ENCODE peak calls at places on chromosomes 13 and 19, in seven cellular contexts. One of them, this sample, is unnamed. For H3K4me1, H3K36me3 and H3K27me3, the result is how much of the 10 kb centered on the place peaks cover.

GRCh38 chr19:17232258-17232657 is 6.2 kb downstream of the OCEL1 start:
- DNase-seq in NT2/D1: no peak
- DNase-seq in mesendoderm: no peak
- DNase-seq in CD8-positive, alpha-beta memory T cell: no peak
- DNase-seq in GM23248: no peak
- DNase-seq in psoas muscle: no peak
- DNase-seq in uterus: no peak
- DNase-seq in this sample: no peak

GRCh38 chr19:1064661-1065605 is 2.0 kb upstream of the ARHGAP45 start:
- DNase-seq in GM23248: peak
- DNase-seq in mesendoderm: peak
- DNase-seq in psoas muscle: peak
- DNase-seq in NT2/D1: no peak
- DNase-seq in uterus: no peak
- DNase-seq in CD8-positive, alpha-beta memory T cell: peak
- DNase-seq in this sample: peak

GRCh38 chr19:48988286-48988685 is 4.8 kb downstream of the GYS1 start:
- DNase-seq in uterus: no peak
- DNase-seq in mesendoderm: no peak
- DNase-seq in psoas muscle: no peak
- DNase-seq in CD8-positive, alpha-beta memory T cell: no peak
- DNase-seq in NT2/D1: no peak
- DNase-seq in GM23248: no peak
- DNase-seq in this sample: no peak

GRCh38 chr19:8034178-8034525 is 18.4 kb upstream of the CCL25 start:
- DNase-seq in psoas muscle: no peak
- DNase-seq in GM23248: no peak
- DNase-seq in CD8-positive, alpha-beta memory T cell: no peak
- DNase-seq in NT2/D1: no peak
- DNase-seq in uterus: no peak
- DNase-seq in mesendoderm: no peak
- DNase-seq in this sample: no peak

GRCh38 chr19:30393046-30393445 is 20.9 kb downstream of the ZNF536 start:
- DNase-seq in psoas muscle: no peak
- DNase-seq in NT2/D1: no peak
- DNase-seq in GM23248: peak
- DNase-seq in mesendoderm: no peak
- DNase-seq in uterus: no peak
- DNase-seq in CD8-positive, alpha-beta memory T cell: no peak
- DNase-seq in this sample: no peak

GRCh38 chr19:46728208-46728607 is 11.3 kb upstream of the PRKD2 start:
- DNase-seq in GM23248: no peak
- DNase-seq in uterus: no peak
- DNase-seq in mesendoderm: no peak
- DNase-seq in NT2/D1: no peak
- DNase-seq in CD8-positive, alpha-beta memory T cell: no peak
- DNase-seq in psoas muscle: no peak
- DNase-seq in this sample: no peak

GRCh38 chr19:16025108-16026101 is 50.9 kb upstream of the TPM4 start:
- DNase-seq in psoas muscle: no peak
- DNase-seq in CD8-positive, alpha-beta memory T cell: no peak
- DNase-seq in NT2/D1: peak
- DNase-seq in uterus: no peak
- DNase-seq in mesendoderm: peak
- DNase-seq in GM23248: peak
- DNase-seq in this sample: peak

GRCh38 chr13:38264363-38265134 is 85.1 kb upstream of the UFM1 start:
- DNase-seq in NT2/D1: no peak
- DNase-seq in CD8-positive, alpha-beta memory T cell: no peak
- DNase-seq in mesendoderm: no peak
- DNase-seq in psoas muscle: no peak
- DNase-seq in GM23248: no peak
- DNase-seq in uterus: no peak
- DNase-seq in this sample: no peak

GRCh38 chr19:30122431-30122830 is 180.4 kb downstream of the URI1 start:
- DNase-seq in CD8-positive, alpha-beta memory T cell: no peak
- DNase-seq in mesendoderm: no peak
- DNase-seq in NT2/D1: no peak
- DNase-seq in psoas muscle: no peak
- DNase-seq in GM23248: no peak
- DNase-seq in uterus: no peak
- DNase-seq in this sample: no peak

GRCh38 chr13:45564108-45564507 is 51.4 kb downstream of the ERICH6B start:
- DNase-seq in uterus: no peak
- DNase-seq in psoas muscle: no peak
- DNase-seq in NT2/D1: no peak
- DNase-seq in mesendoderm: peak
- DNase-seq in CD8-positive, alpha-beta memory T cell: no peak
- DNase-seq in GM23248: peak
- DNase-seq in this sample: no peak

GRCh38 chr13:85266331-85266730 is 532.9 kb downstream of the SLITRK6 start:
- DNase-seq in NT2/D1: no peak
- DNase-seq in psoas muscle: no peak
- DNase-seq in mesendoderm: peak
- DNase-seq in uterus: no peak
- DNase-seq in CD8-positive, alpha-beta memory T cell: no peak
- DNase-seq in GM23248: no peak
- DNase-seq in this sample: no peak

GRCh38 chr19:14871619-14872230 is 14.2 kb downstream of the OR7A17 start:
- DNase-seq in mesendoderm: peak
- DNase-seq in uterus: no peak
- DNase-seq in CD8-positive, alpha-beta memory T cell: no peak
- DNase-seq in GM23248: peak
- DNase-seq in psoas muscle: no peak
- DNase-seq in NT2/D1: no peak
- DNase-seq in this sample: peak

GRCh38 chr13:103941506-103942148 is 875.4 kb upstream of the SLC10A2 start:
- DNase-seq in GM23248: no peak
- DNase-seq in CD8-positive, alpha-beta memory T cell: no peak
- DNase-seq in NT2/D1: no peak
- DNase-seq in psoas muscle: no peak
- DNase-seq in uterus: no peak
- DNase-seq in mesendoderm: peak
- DNase-seq in this sample: no peak

GRCh38 chr13:79782541-79783216 is 301.7 kb downstream of the NDFIP2 start:
- DNase-seq in GM23248: no peak
- DNase-seq in psoas muscle: peak
- DNase-seq in CD8-positive, alpha-beta memory T cell: no peak
- DNase-seq in uterus: no peak
- DNase-seq in mesendoderm: peak
- DNase-seq in NT2/D1: peak
- DNase-seq in this sample: no peak

GRCh38 chr13:77698211-77699058 is 948 bp downstream of the SLAIN1 start:
- DNase-seq in CD8-positive, alpha-beta memory T cell: peak
- DNase-seq in GM23248: peak
- DNase-seq in NT2/D1: no peak
- DNase-seq in mesendoderm: peak
- DNase-seq in psoas muscle: peak
- DNase-seq in uterus: peak
- DNase-seq in this sample: peak

GRCh38 chr13:23868521-23868920 is 20.7 kb downstream of the MIPEP start:
- DNase-seq in uterus: no peak
- DNase-seq in NT2/D1: no peak
- DNase-seq in psoas muscle: no peak
- DNase-seq in GM23248: peak
- DNase-seq in mesendoderm: no peak
- DNase-seq in CD8-positive, alpha-beta memory T cell: no peak
- DNase-seq in this sample: no peak

GRCh38 chr19:7083076-7083956 is 13.8 kb downstream of the ZNF557 start:
- DNase-seq in psoas muscle: no peak
- DNase-seq in uterus: no peak
- DNase-seq in NT2/D1: no peak
- DNase-seq in mesendoderm: peak
- DNase-seq in GM23248: peak
- DNase-seq in CD8-positive, alpha-beta memory T cell: no peak
- DNase-seq in this sample: no peak

GRCh38 chr13:112877496-112877895 is 91.5 kb upstream of the MCF2L start:
- DNase-seq in GM23248: no peak
- DNase-seq in uterus: no peak
- DNase-seq in psoas muscle: no peak
- DNase-seq in CD8-positive, alpha-beta memory T cell: no peak
- DNase-seq in NT2/D1: no peak
- DNase-seq in mesendoderm: no peak
- DNase-seq in this sample: no peak

GRCh38 chr13:112702983-112703379 is 13.1 kb downstream of the ATP11A start:
- DNase-seq in GM23248: no peak
- DNase-seq in NT2/D1: no peak
- DNase-seq in mesendoderm: no peak
- DNase-seq in CD8-positive, alpha-beta memory T cell: no peak
- DNase-seq in uterus: no peak
- DNase-seq in psoas muscle: no peak
- DNase-seq in this sample: peak

GRCh38 chr19:34838753-34839431 is 65.9 kb upstream of the ZNF599 start:
- DNase-seq in GM23248: peak
- DNase-seq in mesendoderm: peak
- DNase-seq in CD8-positive, alpha-beta memory T cell: no peak
- DNase-seq in NT2/D1: no peak
- DNase-seq in psoas muscle: peak
- DNase-seq in uterus: no peak
- DNase-seq in this sample: no peak

GRCh38 chr13:24338721-24339120 is 29.3 kb downstream of the C1QTNF9 start:
- DNase-seq in CD8-positive, alpha-beta memory T cell: no peak
- DNase-seq in uterus: no peak
- DNase-seq in mesendoderm: no peak
- DNase-seq in GM23248: no peak
- DNase-seq in psoas muscle: no peak
- DNase-seq in NT2/D1: no peak
- DNase-seq in this sample: no peak

GRCh38 chr13:43094901-43095300 is 71.5 kb downstream of the DNAJC15 start:
- DNase-seq in NT2/D1: no peak
- DNase-seq in mesendoderm: no peak
- DNase-seq in GM23248: peak
- DNase-seq in CD8-positive, alpha-beta memory T cell: no peak
- DNase-seq in uterus: no peak
- DNase-seq in psoas muscle: no peak
- DNase-seq in this sample: no peak

GRCh38 chr13:110447801-110448200 is 113.7 kb downstream of the RAB20 start:
- DNase-seq in psoas muscle: no peak
- DNase-seq in NT2/D1: no peak
- DNase-seq in mesendoderm: peak
- DNase-seq in uterus: no peak
- DNase-seq in CD8-positive, alpha-beta memory T cell: no peak
- DNase-seq in GM23248: no peak
- DNase-seq in this sample: no peak

GRCh38 chr19:18419195-18419698 is at the start of gene SSBP4:
- DNase-seq in psoas muscle: peak
- DNase-seq in mesendoderm: peak
- DNase-seq in NT2/D1: no peak
- DNase-seq in GM23248: peak
- DNase-seq in CD8-positive, alpha-beta memory T cell: peak
- DNase-seq in uterus: peak
- DNase-seq in this sample: peak
- H3K4me1 ChIP-seq in psoas muscle: under half
- H3K4me1 ChIP-seq in mesendoderm: under half
- H3K4me1 ChIP-seq in NT2/D1: half or more
- H3K4me1 ChIP-seq in GM23248: half or more
- H3K4me1 ChIP-seq in CD8-positive, alpha-beta memory T cell: half or more
- H3K4me1 ChIP-seq in uterus: under half
- H3K4me1 ChIP-seq in this sample: under half

GRCh38 chr19:5050016-5050656 is 81.2 kb downstream of the KDM4B start:
- DNase-seq in uterus: no peak
- DNase-seq in mesendoderm: no peak
- DNase-seq in psoas muscle: no peak
- DNase-seq in GM23248: no peak
- DNase-seq in NT2/D1: no peak
- DNase-seq in CD8-positive, alpha-beta memory T cell: no peak
- DNase-seq in this sample: no peak

GRCh38 chr19:5051619-5052018 is 82.7 kb downstream of the KDM4B start:
- DNase-seq in CD8-positive, alpha-beta memory T cell: no peak
- DNase-seq in uterus: no peak
- DNase-seq in mesendoderm: no peak
- DNase-seq in NT2/D1: no peak
- DNase-seq in psoas muscle: no peak
- DNase-seq in GM23248: no peak
- DNase-seq in this sample: no peak

GRCh38 chr19:5052515-5052914 is 83.6 kb downstream of the KDM4B start:
- DNase-seq in mesendoderm: peak
- DNase-seq in uterus: no peak
- DNase-seq in CD8-positive, alpha-beta memory T cell: no peak
- DNase-seq in GM23248: peak
- DNase-seq in NT2/D1: no peak
- DNase-seq in psoas muscle: no peak
- DNase-seq in this sample: peak

GRCh38 chr19:5049561-5049960 is 80.6 kb downstream of the KDM4B start:
- DNase-seq in mesendoderm: no peak
- DNase-seq in NT2/D1: no peak
- DNase-seq in CD8-positive, alpha-beta memory T cell: no peak
- DNase-seq in psoas muscle: no peak
- DNase-seq in uterus: no peak
- DNase-seq in GM23248: no peak
- DNase-seq in this sample: no peak

GRCh38 chr19:5050905-5051304 is 82.0 kb downstream of the KDM4B start:
- DNase-seq in psoas muscle: no peak
- DNase-seq in GM23248: no peak
- DNase-seq in mesendoderm: no peak
- DNase-seq in uterus: no peak
- DNase-seq in NT2/D1: no peak
- DNase-seq in CD8-positive, alpha-beta memory T cell: no peak
- DNase-seq in this sample: no peak
- H3K36me3 ChIP-seq in psoas muscle: under half
- H3K36me3 ChIP-seq in GM23248: under half
- H3K36me3 ChIP-seq in mesendoderm: under half
- H3K36me3 ChIP-seq in uterus: under half
- H3K36me3 ChIP-seq in NT2/D1: half or more
- H3K36me3 ChIP-seq in CD8-positive, alpha-beta memory T cell: under half
- H3K36me3 ChIP-seq in this sample: under half

DNA sequence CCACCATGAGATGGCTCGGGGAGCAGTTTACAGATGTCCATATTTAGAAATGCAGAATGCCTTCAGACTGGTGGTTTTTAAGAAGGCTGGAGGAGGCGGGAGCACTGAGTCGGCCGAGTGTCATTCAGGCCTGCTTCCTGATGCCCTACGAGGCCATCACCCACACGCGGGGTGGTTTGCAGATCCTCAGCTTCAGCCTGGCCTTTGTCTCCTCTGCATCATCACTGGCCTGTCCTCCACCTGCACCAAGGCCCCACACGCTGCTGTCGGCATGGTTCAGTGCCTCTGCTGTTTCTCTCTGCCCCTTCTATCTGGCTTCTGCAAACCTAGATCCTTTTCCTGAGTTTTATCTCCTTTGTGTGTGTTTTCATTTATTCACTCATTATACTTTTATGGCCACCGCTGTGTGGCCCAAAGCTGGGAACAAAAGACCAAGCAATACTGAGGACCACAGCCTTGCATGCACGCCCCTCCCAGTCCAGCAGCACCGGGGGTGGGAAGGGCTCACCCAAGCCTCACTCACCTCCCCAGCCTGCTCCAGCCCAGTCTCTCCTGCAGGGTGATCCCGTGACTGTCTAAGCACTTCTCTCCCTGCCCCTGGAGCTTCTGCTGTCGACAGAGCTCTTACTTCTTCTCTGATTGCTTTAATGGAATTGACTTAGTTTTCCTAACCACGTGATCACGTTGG is 240.8 kb downstream of the TEX29 start:
- DNase-seq in uterus: no peak
- DNase-seq in GM23248: no peak
- DNase-seq in NT2/D1: no peak
- DNase-seq in psoas muscle: no peak
- DNase-seq in mesendoderm: no peak
- DNase-seq in CD8-positive, alpha-beta memory T cell: no peak
- DNase-seq in this sample: no peak
- H3K27me3 ChIP-seq in uterus: under half
- H3K27me3 ChIP-seq in GM23248: under half
- H3K27me3 ChIP-seq in NT2/D1: under half
- H3K27me3 ChIP-seq in psoas muscle: under half
- H3K27me3 ChIP-seq in mesendoderm: under half
- H3K27me3 ChIP-seq in CD8-positive, alpha-beta memory T cell: under half
- H3K27me3 ChIP-seq in this sample: under half

GRCh38 chr19:55391702-55392615 is 6.2 kb downstream of the RPL28 start:
- DNase-seq in mesendoderm: no peak
- DNase-seq in uterus: no peak
- DNase-seq in GM23248: peak
- DNase-seq in CD8-positive, alpha-beta memory T cell: no peak
- DNase-seq in psoas muscle: no peak
- DNase-seq in NT2/D1: no peak
- DNase-seq in this sample: no peak
- H3K4me1 ChIP-seq in mesendoderm: under half
- H3K4me1 ChIP-seq in uterus: under half
- H3K4me1 ChIP-seq in GM23248: under half
- H3K4me1 ChIP-seq in CD8-positive, alpha-beta memory T cell: under half
- H3K4me1 ChIP-seq in psoas muscle: under half
- H3K4me1 ChIP-seq in NT2/D1: under half
- H3K4me1 ChIP-seq in this sample: under half